ENCODE peak calls at places on chromosomes 7 and 10, in four cellular contexts. P is stimulated activated CD4-positive, alpha-beta T cell treated with anti-CD3 and anti-CD28 coated beads, Interleukin-1b, Interleukin-23, amount 100 ng/mL, for 4 hours; U is posterior vena cava; O is M059J. G is an unnamed sample.

GRCh38 chr10:79336739-79337138 is 10.5 kb upstream of the PPIF start:
- DNase-seq in P (no peak), U (peak; percentile 42), O (no peak), G (no peak)

GRCh38 chr7:156368459-156368858 is 272.1 kb upstream of the RNF32 start:
- DNase-seq in P (no peak), U (no peak), O (no peak), G (no peak)

GRCh38 chr7:105149827-105150226 is 135.8 kb downstream of the KMT2E start:
- DNase-seq in P (no peak), U (no peak), O (peak; percentile 69), G (no peak)

GRCh38 chr10:60286436-60287023 is 103.1 kb downstream of the ANK3 start:
- DNase-seq in P (no peak), U (no peak), O (peak; percentile 70), G (no peak)

GRCh38 chr7:41391818-41392217 is 311.1 kb downstream of the INHBA start:
- DNase-seq in P (no peak), U (no peak), O (no peak), G (no peak)

GRCh38 chr10:86077271-86077670 is 289.3 kb downstream of the GRID1 start:
- DNase-seq in P (no peak), U (no peak), O (no peak), G (no peak)

GRCh38 chr10:43444313-43444712 is 7.4 kb downstream of the ZNF487 start:
- DNase-seq in P (no peak), U (no peak), O (no peak), G (no peak)

GRCh38 chr7:73741600-73741999 is 3.0 kb upstream of the ABHD11 start:
- DNase-seq in P (no peak), U (no peak), O (no peak), G (no peak)